ENCODE peak calls at places on chromosome 7, in six cellular contexts. R is CD4-positive, alpha-beta T cell; B is GM23248; G is uterus; U is substantia nigra; K is SJSA1. F is an unnamed sample.

GRCh38 chr7:140033779-140034363 is 28.9 kb downstream of the PARP12 start:
- DNase-seq in B (peak), K (no peak), U (no peak), G (no peak), R (no peak), F (no peak)

GRCh38 chr7:38463277-38464224 is 167.6 kb downstream of the AMPH start:
- DNase-seq in K (peak), R (peak), B (peak), G (peak), U (no peak), F (no peak)

GRCh38 chr7:2508327-2509231 is 11.0 kb upstream of the LFNG start:
- DNase-seq in B (peak), R (peak), U (no peak), K (no peak), G (peak), F (peak)

GRCh38 chr7:138919256-138919655 is 61.9 kb downstream of the KIAA1549 start:
- DNase-seq in G (no peak), U (no peak), R (no peak), B (peak), K (no peak), F (no peak)

GRCh38 chr7:77331938-77332695 is 84.0 kb downstream of the GSAP start:
- DNase-seq in K (peak), R (peak), B (peak), G (peak), U (peak), F (peak)

GRCh38 chr7:117937049-117937448 is 63.8 kb upstream of the CTTNBP2 start:
- DNase-seq in G (no peak), U (no peak), R (no peak), B (no peak), K (no peak), F (no peak)

GRCh38 chr7:125516194-125516593 is 586.6 kb upstream of the POT1 start:
- DNase-seq in U (no peak), R (no peak), B (no peak), G (no peak), K (no peak), F (no peak)

GRCh38 chr7:151244871-151245346 is 3.6 kb downstream of the SMARCD3 start:
- DNase-seq in U (no peak), G (no peak), K (no peak), R (no peak), B (no peak), F (no peak)

GRCh38 chr7:149773446-149774236 is at the start of gene ZNF467:
- DNase-seq in K (no peak), B (peak), G (peak), U (peak), R (peak), F (peak)

GRCh38 chr7:34069676-34070075 is 164.3 kb downstream of the BMPER start:
- DNase-seq in B (peak), G (no peak), K (peak), R (no peak), U (no peak), F (no peak)

GRCh38 chr7:35424869-35425495 is 171.1 kb upstream of the TBX20 start:
- DNase-seq in U (no peak), R (peak), B (peak), G (peak), K (peak), F (peak)

GRCh38 chr7:135919071-135919841 is 57.9 kb downstream of the MTPN start:
- DNase-seq in U (no peak), G (no peak), B (no peak), K (no peak), R (no peak), F (no peak)

GRCh38 chr7:408651-409343 is 110.8 kb downstream of the PDGFA start:
- DNase-seq in R (no peak), K (no peak), U (no peak), G (no peak), B (no peak), F (no peak)

GRCh38 chr7:107007892-107008287 is 36.6 kb upstream of the PRKAR2B start:
- DNase-seq in R (no peak), U (no peak), G (no peak), K (no peak), B (no peak), F (no peak)

GRCh38 chr7:35624299-35625186 is 70.4 kb downstream of the HERPUD2 start:
- DNase-seq in R (peak), K (peak), G (no peak), B (peak), U (peak), F (no peak)

GRCh38 chr7:48176356-48176893 is 5.2 kb downstream of the ABCA13 start:
- DNase-seq in B (peak), G (no peak), K (no peak), R (no peak), U (no peak), F (no peak)

GRCh38 chr7:141073173-141073640 is 657 bp upstream of the TMEM178B start:
- DNase-seq in K (peak), G (peak), B (peak), U (peak), R (no peak), F (no peak)

GRCh38 chr7:28855538-28856217 is 102.5 kb downstream of the TRIL start:
- DNase-seq in U (no peak), K (no peak), R (no peak), G (no peak), B (peak), F (no peak)

GRCh38 chr7:103113164-103113563 is 35.7 kb downstream of the NAPEPLD start:
- DNase-seq in U (no peak), B (peak), G (no peak), K (peak), R (no peak), F (no peak)

GRCh38 chr7:23893942-23894890 is 184.2 kb downstream of the STK31 start:
- DNase-seq in R (no peak), G (no peak), K (no peak), B (peak), U (no peak), F (no peak)

GRCh38 chr7:1460757-1461639 is 1.7 kb upstream of the MICALL2 start:
- DNase-seq in R (no peak), B (peak), G (peak), K (no peak), U (peak), F (peak)

GRCh38 chr7:5212633-5213285 is 22.7 kb downstream of the WIPI2 start:
- DNase-seq in R (no peak), K (no peak), G (no peak), B (no peak), U (no peak), F (no peak)

GRCh38 chr7:2997014-2997413 is 46.7 kb downstream of the CARD11 start:
- DNase-seq in U (no peak), R (no peak), K (no peak), B (no peak), G (no peak), F (no peak)

GRCh38 chr7:46714904-46715303 is 793.8 kb upstream of the IGFBP3 start:
- DNase-seq in G (no peak), B (no peak), K (no peak), R (no peak), U (no peak), F (no peak)

GRCh38 chr7:14835399-14835798 is 67.2 kb downstream of the DGKB start:
- DNase-seq in R (no peak), U (no peak), B (no peak), K (no peak), G (no peak), F (no peak)

GRCh38 chr7:92678291-92678920 is 88.2 kb upstream of the FAM133B start:
- DNase-seq in K (no peak), R (no peak), U (no peak), B (no peak), G (no peak), F (no peak)

GRCh38 chr7:43077285-43077684 is 35.2 kb upstream of the HECW1 start:
- DNase-seq in R (no peak), K (no peak), U (no peak), B (no peak), G (no peak), F (no peak)

GRCh38 chr7:75817112-75817511 is 3.5 kb upstream of the CCL24 start:
- DNase-seq in U (no peak), B (no peak), K (no peak), R (no peak), G (no peak), F (no peak)

GRCh38 chr7:149494738-149495368 is 2.8 kb downstream of the ZNF746 start:
- DNase-seq in R (no peak), U (no peak), K (no peak), G (no peak), B (peak), F (no peak)

GRCh38 chr7:134660961-134661376 is 14.3 kb downstream of the BPGM start:
- DNase-seq in U (no peak), G (no peak), B (peak), R (no peak), K (peak), F (no peak)

GRCh38 chr7:116920359-116920758 is 32.9 kb upstream of the ST7 start:
- DNase-seq in U (no peak), K (no peak), G (no peak), B (no peak), R (no peak), F (no peak)

GRCh38 chr7:116930156-116930913 is 23.0 kb upstream of the ST7 start:
- DNase-seq in K (peak), R (peak), G (peak), B (peak), U (peak), F (peak)

GRCh38 chr7:116922545-116922944 is 30.8 kb upstream of the ST7 start:
- DNase-seq in G (no peak), K (no peak), B (no peak), R (no peak), U (no peak), F (no peak)

GRCh38 chr7:116929021-116929420 is 24.3 kb upstream of the ST7 start:
- DNase-seq in G (no peak), U (no peak), B (no peak), K (no peak), R (no peak), F (no peak)

GRCh38 chr7:116924741-116925140 is 28.6 kb upstream of the ST7 start:
- DNase-seq in R (no peak), B (no peak), K (peak), U (no peak), G (no peak), F (no peak)
- H3K27ac ChIP-seq in R (no peak), B (no peak), K (no peak), U (no peak), G (no peak), F (no peak)

DNA sequence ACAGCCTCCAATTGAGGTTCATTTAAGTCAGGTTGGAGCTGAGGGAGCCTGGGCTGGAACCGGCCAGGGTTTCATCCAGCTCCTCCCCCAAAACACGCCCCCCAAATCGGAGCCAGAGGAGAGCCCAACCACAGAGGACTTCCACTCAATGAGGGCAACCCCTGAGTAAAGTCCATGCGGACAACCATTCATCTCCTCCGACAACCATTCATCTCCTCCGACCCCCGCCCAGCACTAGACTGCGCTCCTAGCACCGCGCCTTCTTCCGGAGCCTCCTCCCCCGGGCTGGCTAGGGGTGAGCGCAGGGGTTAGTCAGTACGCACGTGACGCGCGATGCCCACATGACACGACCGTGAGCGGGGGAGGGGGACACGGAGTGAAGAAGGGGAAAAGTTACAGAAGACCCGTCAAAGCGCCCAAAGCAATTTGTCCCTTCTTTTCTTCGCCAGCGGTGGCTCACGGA is 1.4 kb downstream of the MAGI2 start:
- DNase-seq in K (peak), U (peak), R (no peak), B (peak), G (peak), F (peak)
- H3K27ac ChIP-seq in K (no peak), U (peak), R (no peak), B (peak), G (peak), F (peak)

DNA sequence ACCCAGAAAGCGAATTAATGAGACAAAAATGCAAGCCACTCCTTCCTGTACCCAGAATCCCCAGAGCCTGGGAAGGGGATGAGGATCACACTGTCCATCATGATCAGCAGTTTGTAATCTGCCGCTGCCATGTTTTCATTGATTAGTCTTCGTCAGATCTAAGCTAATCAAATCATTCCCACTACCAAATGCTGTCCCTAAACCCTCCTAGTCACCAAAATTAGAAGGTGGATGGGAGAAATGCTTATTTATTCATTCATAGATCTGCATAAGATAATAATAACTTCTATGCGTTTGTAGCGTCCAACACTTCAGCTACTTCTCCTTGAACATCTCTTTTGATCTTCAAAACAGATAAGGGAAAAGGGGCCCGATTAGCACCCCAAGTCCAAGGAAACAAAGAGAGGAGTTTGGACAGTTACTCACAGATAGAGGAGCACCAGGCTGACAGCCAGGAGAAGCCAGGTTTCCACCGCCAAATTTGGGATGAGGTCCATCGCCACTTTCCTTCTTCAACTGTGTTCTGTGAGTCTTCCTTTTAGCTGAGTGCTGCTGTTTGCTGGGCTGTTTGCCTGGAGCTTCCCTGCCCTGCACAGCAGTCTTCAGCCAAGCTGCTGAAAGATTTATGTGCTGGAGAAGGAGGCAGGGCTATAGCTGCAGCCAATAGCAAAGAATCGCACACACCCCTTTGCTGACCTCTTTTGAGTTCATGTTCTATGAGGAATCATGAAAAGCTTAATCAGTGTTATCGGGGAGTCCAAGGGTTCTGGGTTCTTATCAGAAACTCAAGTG is at the start of gene CYP3A5:
- DNase-seq in R (no peak), G (peak), K (no peak), U (peak), B (peak), F (peak)
- H3K27ac ChIP-seq in R (no peak), G (no peak), K (no peak), U (no peak), B (no peak), F (peak)

GRCh38 chr7:55021951-55022617 is 3.3 kb downstream of the EGFR start:
- DNase-seq in U (no peak), K (no peak), B (peak), R (no peak), G (peak), F (no peak)

GRCh38 chr7:55020481-55020871 is 1.7 kb downstream of the EGFR start:
- DNase-seq in R (no peak), G (peak), U (no peak), B (peak), K (no peak), F (peak)

GRCh38 chr7:55021053-55021452 is 2.2 kb downstream of the EGFR start:
- DNase-seq in U (no peak), G (no peak), R (no peak), B (peak), K (no peak), F (no peak)

GRCh38 chr7:55024776-55025175 is 6.0 kb downstream of the EGFR start:
- DNase-seq in U (no peak), B (peak), K (no peak), R (no peak), G (no peak), F (no peak)

DNA sequence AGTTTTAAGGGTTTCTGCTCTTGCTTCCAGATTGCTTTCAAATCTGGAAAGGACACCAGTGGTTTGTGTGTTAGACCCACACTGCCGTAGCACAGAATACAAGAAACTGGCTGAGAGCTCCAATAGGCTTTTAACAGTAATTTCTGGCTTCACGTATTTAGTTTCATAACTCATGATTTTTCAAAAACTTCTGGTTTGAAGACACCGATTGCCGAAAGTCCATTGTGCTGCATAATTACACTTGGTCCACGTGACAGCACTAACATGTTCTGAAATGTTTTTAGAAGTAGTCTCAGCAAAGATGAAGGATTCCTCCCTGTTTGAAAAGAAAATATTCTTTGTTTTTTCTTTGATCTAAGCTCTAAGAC is 3.8 kb downstream of the EGFR start:
- DNase-seq in K (no peak), U (no peak), G (no peak), R (no peak), B (peak), F (no peak)
- H3K27ac ChIP-seq in K (no peak), U (no peak), G (peak), R (no peak), B (peak), F (peak)

F was measured in Peyer's patch.